ENCODE peak calls at places on chromosome 7, in five cellular contexts. One of them, this sample, is unnamed.

GRCh38 chr7:111092406-111093160 is 1.7 kb downstream of the LRRN3 start:
- DNase-seq in glutamatergic neuron: no peak
- DNase-seq in NCI-H187: no peak
- DNase-seq in HFF-Myc: no peak
- DNase-seq in ovary: no peak
- DNase-seq in this sample: no peak

GRCh38 chr7:88661921-88662320 is 97.6 kb upstream of the ZNF804B start:
- DNase-seq in glutamatergic neuron: no peak
- DNase-seq in NCI-H187: no peak
- DNase-seq in HFF-Myc: no peak
- DNase-seq in ovary: no peak
- DNase-seq in this sample: no peak

GRCh38 chr7:12570148-12570528 is 382 bp upstream of the SCIN start:
- DNase-seq in glutamatergic neuron: no peak
- DNase-seq in NCI-H187: no peak
- DNase-seq in HFF-Myc: no peak
- DNase-seq in ovary: no peak
- DNase-seq in this sample: no peak

GRCh38 chr7:87570178-87570577 is 30.5 kb downstream of the ABCB1 start:
- DNase-seq in glutamatergic neuron: no peak
- DNase-seq in NCI-H187: no peak
- DNase-seq in HFF-Myc: peak
- DNase-seq in ovary: no peak
- DNase-seq in this sample: no peak

GRCh38 chr7:94392391-94392782 is 2.3 kb upstream of the COL1A2 start:
- DNase-seq in glutamatergic neuron: no peak
- DNase-seq in NCI-H187: no peak
- DNase-seq in HFF-Myc: no peak
- DNase-seq in ovary: no peak
- DNase-seq in this sample: no peak

GRCh38 chr7:40899151-40899550 is 764.3 kb downstream of the SUGCT start:
- DNase-seq in glutamatergic neuron: no peak
- DNase-seq in NCI-H187: no peak
- DNase-seq in HFF-Myc: no peak
- DNase-seq in ovary: no peak
- DNase-seq in this sample: no peak

GRCh38 chr7:200290-200689 is 7.9 kb downstream of the FAM20C start:
- DNase-seq in glutamatergic neuron: no peak
- DNase-seq in NCI-H187: no peak
- DNase-seq in HFF-Myc: no peak
- DNase-seq in ovary: no peak
- DNase-seq in this sample: no peak

GRCh38 chr7:4162845-4163564 is 519.1 kb upstream of the FOXK1 start:
- DNase-seq in glutamatergic neuron: no peak
- DNase-seq in NCI-H187: no peak
- DNase-seq in HFF-Myc: no peak
- DNase-seq in ovary: no peak
- DNase-seq in this sample: no peak

GRCh38 chr7:75049817-75050216 is 23.8 kb downstream of the RCC1L start:
- DNase-seq in glutamatergic neuron: no peak
- DNase-seq in NCI-H187: no peak
- DNase-seq in HFF-Myc: no peak
- DNase-seq in ovary: no peak
- DNase-seq in this sample: no peak